ENCODE peak calls at places on chromosomes 13 and 19, in nine cellular contexts. E is type B pancreatic cell, M is GM10248, I is WTC11, X is foreskin keratinocyte, G is AG09309, H is kidney epithelial cell, N is activated B cell treated with CpG ODN at 0.5 μM for 24 hours, Q is astrocyte of the spinal cord. Y is an unnamed sample.

GRCh38 chr13:27853871-27854270 is 61.6 kb downstream of the GSX1 start:
- DNase-seq in I (no peak), M (no peak), X (no peak), H (no peak), G (no peak), N (no peak), E (no peak), Q (no peak), Y (no peak)

GRCh38 chr13:69109891-69110525 is 997.6 kb upstream of the ATXN8OS start:
- DNase-seq in X (no peak), I (no peak), G (no peak), E (no peak), N (no peak), H (no peak), Q (no peak), M (no peak), Y (no peak)

GRCh38 chr13:23801141-23801540 is 88.1 kb downstream of the MIPEP start:
- DNase-seq in Q (no peak), H (no peak), I (no peak), E (no peak), N (no peak), X (no peak), G (no peak), M (no peak), Y (no peak)

GRCh38 chr19:45322744-45323281 is at the start of gene CKM:
- DNase-seq in X (no peak), N (no peak), I (no peak), G (no peak), H (no peak), Q (no peak), E (no peak), M (no peak), Y (no peak)

GRCh38 chr19:38401148-38401547 is 1.7 kb upstream of the FAM98C start:
- DNase-seq in G (no peak), Q (peak; percentile 49), H (no peak), N (no peak), I (no peak), E (no peak), X (peak; percentile 31), M (no peak), Y (no peak)

GRCh38 chr13:113061796-113062425 is 43.7 kb upstream of the F7 start:
- DNase-seq in I (no peak), N (no peak), X (no peak), E (no peak), M (no peak), H (no peak), Q (no peak), G (no peak), Y (no peak)

GRCh38 chr13:42039457-42039945 is 8.9 kb upstream of the DGKH start:
- DNase-seq in Q (no peak), N (no peak), E (no peak), G (no peak), X (no peak), M (peak; percentile 32), I (no peak), H (no peak), Y (no peak)

GRCh38 chr19:29526730-29527499 is 1.1 kb downstream of the VSTM2B start:
- DNase-seq in M (no peak), H (no peak), X (no peak), N (no peak), Q (no peak), G (no peak), I (peak; percentile 49), E (no peak), Y (no peak)

GRCh38 chr19:44587863-44588752 is 25.3 kb upstream of the IGSF23 start:
- DNase-seq in N (no peak), Q (peak; percentile 93), E (no peak), H (peak; percentile 89), G (peak; percentile 90), X (peak; percentile 85), I (no peak), M (no peak), Y (no peak)

GRCh38 chr13:105343134-105343806 is 1192.2 kb downstream of the EFNB2 start:
- DNase-seq in I (no peak), E (no peak), N (no peak), G (no peak), Q (peak; percentile 70), X (no peak), H (peak; percentile 63), M (no peak), Y (no peak)

GRCh38 chr13:36858285-36858684 is 39.3 kb downstream of the RFXAP start:
- DNase-seq in E (no peak), I (no peak), H (no peak), G (peak; percentile 10), N (no peak), M (peak; percentile 39), Q (peak; percentile 66), X (no peak), Y (no peak)

GRCh38 chr13:94710081-94710809 is 2.1 kb downstream of the SOX21 start:
- DNase-seq in M (no peak), Q (peak; percentile 23), I (no peak), G (no peak), H (no peak), N (no peak), E (no peak), X (no peak), Y (no peak)

GRCh38 chr19:38266981-38267597 is 2.7 kb downstream of the SPINT2 start:
- DNase-seq in N (no peak), X (no peak), M (no peak), I (no peak), G (no peak), Q (peak; percentile 53), E (no peak), H (peak; percentile 65), Y (no peak)

GRCh38 chr13:36341718-36342117 is 4.5 kb downstream of the SPART start:
- DNase-seq in I (no peak), X (no peak), Q (no peak), E (no peak), G (no peak), H (no peak), N (no peak), M (no peak), Y (no peak)

GRCh38 chr13:38086013-38086412 is 216.4 kb upstream of the TRPC4 start:
- DNase-seq in N (no peak), I (no peak), X (no peak), E (no peak), G (no peak), M (no peak), Q (no peak), H (no peak), Y (no peak)

GRCh38 chr13:50412046-50412617 is 396.9 kb downstream of the KCNRG start:
- DNase-seq in G (no peak), H (no peak), M (no peak), I (no peak), X (no peak), E (no peak), Q (peak; percentile 39), N (no peak), Y (no peak)

GRCh38 chr19:1170938-1171754 is 2.9 kb downstream of the SBNO2 start:
- DNase-seq in H (no peak), Q (no peak), E (no peak), I (peak; percentile 14), G (no peak), X (no peak), M (no peak), N (no peak), Y (no peak)
- TF ChIP-seq CTCF in H (no peak), Q (no peak), E (no peak), I (no peak), G (no peak), X (no peak), M (no peak), N (no peak), Y (no peak)

DNA sequence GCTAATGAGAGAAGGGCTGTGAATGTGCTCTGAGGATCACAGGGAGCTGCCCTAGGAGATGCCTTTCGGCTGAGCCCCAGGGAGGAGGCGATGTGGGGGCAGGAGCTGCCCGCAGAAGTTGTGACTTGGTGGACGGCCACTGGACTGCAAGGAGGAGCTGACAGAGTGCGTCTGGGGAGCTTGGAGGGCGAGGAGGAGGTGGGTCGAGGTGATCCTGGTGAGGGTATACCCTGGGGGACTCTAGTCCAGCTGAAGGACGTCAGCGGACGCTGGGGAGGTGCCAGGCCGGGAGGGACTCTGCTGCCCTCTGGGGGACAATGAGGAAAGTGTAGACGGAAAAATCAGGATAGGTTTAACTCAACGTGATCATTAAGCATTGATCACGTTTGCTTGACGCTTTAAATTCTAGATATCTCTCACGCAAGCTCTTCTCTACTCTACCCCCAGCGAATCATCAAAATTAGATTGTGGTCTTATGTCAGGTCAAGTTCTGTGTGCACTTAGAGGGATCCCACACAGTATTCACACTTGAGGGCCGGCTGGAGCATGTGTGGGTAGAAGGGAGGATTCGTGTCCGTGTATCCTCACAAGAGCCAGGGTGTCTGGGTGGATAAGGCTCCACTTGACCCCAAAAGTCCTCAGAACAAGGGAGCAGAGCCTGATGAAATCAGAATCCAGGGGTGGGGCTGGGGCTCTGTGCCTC is 3.3 kb upstream of the CEACAM7 start:
- DNase-seq in Q (no peak), G (no peak), M (peak; percentile 56), N (no peak), X (no peak), I (peak; percentile 69), E (no peak), H (no peak), Y (peak; percentile 43)
- TF ChIP-seq CTCF in Q (peak; percentile 42), G (peak; percentile 64), M (peak; percentile 42), N (no peak), X (peak; percentile 66), I (peak; percentile 61), E (peak; percentile 55), H (peak; percentile 56), Y (peak; percentile 71)

DNA sequence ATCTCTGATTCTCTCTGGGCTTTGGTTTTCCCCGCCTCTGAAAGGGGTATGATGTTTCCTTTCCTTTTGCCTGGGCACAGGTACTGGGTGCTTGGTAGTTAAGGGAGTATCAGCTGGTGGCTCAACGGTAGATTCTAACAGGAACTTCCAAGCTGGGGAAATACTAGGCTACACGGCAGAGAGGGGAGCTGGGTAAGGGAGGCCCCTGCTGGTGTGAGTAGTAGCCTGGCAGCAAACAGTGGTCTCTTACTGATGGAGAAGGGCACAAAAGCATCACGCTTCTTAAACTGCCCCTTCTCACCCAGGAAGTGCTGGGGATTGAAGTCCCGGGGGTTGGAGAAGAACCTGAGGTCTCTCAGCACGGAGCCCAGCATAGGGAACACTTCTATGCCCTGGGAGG is 26.9 kb upstream of the CYP2A7 start:
- DNase-seq in X (no peak), G (no peak), I (no peak), E (no peak), N (no peak), Q (peak; percentile 5), M (no peak), H (no peak), Y (no peak)
- TF ChIP-seq CTCF in X (no peak), G (no peak), I (no peak), E (no peak), N (no peak), Q (peak; percentile 55), M (no peak), H (no peak), Y (no peak)

DNA sequence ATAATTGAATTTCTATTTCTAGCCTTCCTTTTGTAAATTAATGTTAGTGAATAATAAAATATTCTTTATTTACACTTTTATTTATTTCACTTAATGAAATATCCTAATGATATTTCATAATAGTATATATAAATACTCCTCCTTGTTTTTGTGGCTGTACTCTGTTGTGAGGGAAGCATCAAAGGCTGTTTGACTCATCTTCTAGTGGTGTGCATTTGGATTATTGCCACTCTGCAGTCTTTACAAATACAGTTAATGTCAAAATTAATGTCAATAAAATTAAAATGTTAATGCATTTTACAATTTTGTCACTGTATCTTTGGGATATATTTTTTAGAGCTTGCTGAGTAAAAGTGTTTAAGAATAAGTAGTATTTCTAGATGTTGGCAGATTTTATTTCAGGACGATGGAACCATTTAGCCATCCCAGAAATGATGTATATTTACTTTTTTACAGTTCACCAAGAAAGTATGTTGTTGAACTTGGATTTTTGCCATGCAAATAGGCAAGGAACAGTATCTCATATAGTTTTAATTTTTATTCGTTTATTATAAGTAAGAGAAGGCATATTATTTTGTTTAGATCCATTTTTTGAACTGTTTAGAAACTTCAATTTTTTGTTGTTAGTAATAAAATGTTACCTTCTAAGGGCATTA is 281.2 kb upstream of the SLITRK6 start:
- DNase-seq in M (no peak), Q (peak; percentile 57), N (no peak), G (no peak), X (no peak), E (no peak), I (no peak), H (no peak), Y (no peak)
- TF ChIP-seq CTCF in M (no peak), Q (no peak), N (no peak), G (no peak), X (no peak), E (no peak), I (no peak), H (no peak), Y (no peak)

Y was measured in WERI-Rb-1.